ENCODE peak calls at places on chromosomes 5 and 9, in four cellular contexts. P, G, O and E are unnamed samples.

GRCh38 chr9:34334916-34335315 is 5.5 kb downstream of the NUDT2 start:
- DNase-seq in P (no peak), O (no peak), G (no peak), E (no peak)

GRCh38 chr9:132638240-132638639 is 31.5 kb downstream of the DDX31 start:
- DNase-seq in G (no peak), P (no peak), O (no peak), E (no peak)

GRCh38 chr9:100465270-100465669 is 7.7 kb upstream of the TMEFF1 start:
- DNase-seq in P (no peak), O (no peak), G (no peak), E (no peak)

GRCh38 chr5:159448-160172 is 31.7 kb upstream of the LRRC14B start:
- DNase-seq in G (no peak), O (no peak), P (no peak), E (peak)

GRCh38 chr5:1199649-1200494 is 1.5 kb upstream of the SLC6A19 start:
- DNase-seq in O (no peak), G (no peak), P (no peak), E (no peak)

GRCh38 chr9:93960221-93960970 is 5.2 kb upstream of the BARX1 start:
- DNase-seq in O (no peak), G (no peak), P (no peak), E (no peak)

GRCh38 chr5:67395790-67396418 is 199.3 kb upstream of the CD180 start:
- DNase-seq in P (no peak), O (no peak), G (no peak), E (no peak)

GRCh38 chr5:146564036-146564762 is 48.2 kb upstream of the GPR151 start:
- DNase-seq in P (no peak), O (no peak), G (no peak), E (peak)

GRCh38 chr5:132877938-132878337 is 4.5 kb downstream of the LEAP2 start:
- DNase-seq in P (no peak), G (peak), O (no peak), E (no peak)

GRCh38 chr5:137156175-137156574 is 343.0 kb downstream of the SPOCK1 start:
- DNase-seq in O (no peak), G (peak), P (no peak), E (peak)

GRCh38 chr9:69542942-69543704 is 129.0 kb downstream of the APBA1 start:
- DNase-seq in P (no peak), O (no peak), G (no peak), E (no peak)

GRCh38 chr9:114634387-114634786 is 23.2 kb downstream of the TEX53 start:
- DNase-seq in O (no peak), P (no peak), G (no peak), E (no peak)

GRCh38 chr5:38636626-38637025 is 80.2 kb upstream of the LIFR start:
- DNase-seq in G (no peak), O (no peak), P (no peak), E (no peak)

GRCh38 chr9:38277601-38278200 is 114.8 kb upstream of the ALDH1B1 start:
- DNase-seq in O (no peak), P (no peak), G (peak), E (no peak)

GRCh38 chr9:81182421-81182820 is 506.9 kb downstream of the TLE1 start:
- DNase-seq in G (peak), P (no peak), O (no peak), E (no peak)

GRCh38 chr5:168434746-168435321 is 51.4 kb upstream of the RARS1 start:
- DNase-seq in P (no peak), G (no peak), O (no peak), E (no peak)

GRCh38 chr9:112535364-112535763 is 48.7 kb downstream of the KIAA1958 start:
- DNase-seq in G (no peak), P (no peak), O (no peak), E (no peak)

GRCh38 chr9:20271107-20271506 is 351.2 kb downstream of the MLLT3 start:
- DNase-seq in O (no peak), P (peak), G (no peak), E (no peak)

GRCh38 chr9:37036237-37037136 is 2.4 kb upstream of the PAX5 start:
- DNase-seq in O (peak), G (no peak), P (peak), E (peak)

GRCh38 chr5:180823938-180824629 is 21.5 kb upstream of the MGAT1 start:
- DNase-seq in O (no peak), P (no peak), G (no peak), E (no peak)

GRCh38 chr5:82448374-82448773 is 170.2 kb upstream of the RPS23 start:
- DNase-seq in P (no peak), O (no peak), G (no peak), E (no peak)

GRCh38 chr9:63817622-63818518 is 1467.1 kb downstream of the FOXD4L5 start:
- DNase-seq in O (peak), G (peak), P (peak), E (peak)

GRCh38 chr5:62502456-62503101 is 76.0 kb upstream of the LRRC70 start:
- DNase-seq in G (no peak), O (no peak), P (no peak), E (no peak)

GRCh38 chr9:38295751-38296150 is 96.8 kb upstream of the ALDH1B1 start:
- DNase-seq in P (no peak), G (no peak), O (no peak), E (no peak)

GRCh38 chr9:103942652-103943051 is 151.5 kb upstream of the SMC2 start:
- DNase-seq in O (no peak), P (no peak), G (no peak), E (no peak)

GRCh38 chr5:83718195-83718825 is 2.3 kb downstream of the HAPLN1 start:
- DNase-seq in G (peak), P (peak), O (peak), E (peak)

GRCh38 chr5:154993461-154993860 is 20.1 kb upstream of the KIF4B start:
- DNase-seq in O (no peak), P (no peak), G (no peak), E (no peak)

GRCh38 chr5:41695920-41696582 is 174.2 kb downstream of the OXCT1 start:
- DNase-seq in O (no peak), G (no peak), P (no peak), E (no peak)

GRCh38 chr5:140175367-140176027 is 509 bp downstream of the CYSTM1 start:
- DNase-seq in O (peak), G (no peak), P (peak), E (peak)

GRCh38 chr5:91200692-91201091 is 182.4 kb downstream of the ARRDC3 start:
- DNase-seq in P (no peak), O (no peak), G (no peak), E (no peak)

GRCh38 chr5:109483395-109483974 is 73.7 kb upstream of the PJA2 start:
- DNase-seq in G (no peak), P (no peak), O (no peak), E (no peak)

GRCh38 chr9:84271004-84271886 is 69.3 kb downstream of the SLC28A3 start:
- DNase-seq in O (peak), P (peak), G (no peak), E (peak)

GRCh38 chr5:60178101-60178500 is 284.6 kb upstream of the PDE4D start:
- DNase-seq in G (no peak), P (no peak), O (no peak), E (no peak)

GRCh38 chr5:138274189-138274853 is at the start of gene GFRA3:
- DNase-seq in G (no peak), O (no peak), P (peak), E (no peak)

GRCh38 chr5:54390015-54390414 is 65.5 kb upstream of the HSPB3 start:
- DNase-seq in P (no peak), G (peak), O (peak), E (peak)

GRCh38 chr5:127643607-127644006 is 5.3 kb upstream of the CTXN3 start:
- DNase-seq in O (no peak), G (no peak), P (no peak), E (no peak)

GRCh38 chr5:77389746-77390145 is 102.4 kb downstream of the WDR41 start:
- DNase-seq in O (no peak), G (no peak), P (no peak), E (no peak)

GRCh38 chr5:175728885-175729828 is 71.3 kb downstream of the HRH2 start:
- DNase-seq in G (no peak), O (peak), P (no peak), E (peak)

GRCh38 chr5:110757118-110757729 is 18.4 kb downstream of the SLC25A46 start:
- DNase-seq in O (peak), G (peak), P (peak), E (peak)